ENCODE peak calls at places on chromosomes 5 and 9, in ten cellular contexts. Z is fibroblast of lung; N is upper lobe of right lung; O is vagina; D is transverse colon; X is endodermal cell; W is CD8-positive, alpha-beta T cell; C is psoas muscle; L is GM23248; I is adrenal gland. S is an unnamed sample. For H3K4me1 and H3K27me3, the result is how much of the 10 kb centered on the place peaks cover.

GRCh38 chr5:75667586-75667985 is 49.7 kb downstream of the POC5 start:
- DNase-seq in X (no peak), D (no peak), L (peak), C (no peak), W (no peak), I (no peak), Z (no peak), N (no peak), O (no peak), S (no peak)

GRCh38 chr5:15646351-15646750 is 146.4 kb downstream of the FBXL7 start:
- DNase-seq in L (peak), I (no peak), C (no peak), D (no peak), X (no peak), Z (no peak), N (no peak), O (no peak), W (no peak), S (no peak)

GRCh38 chr5:55603947-55604346 is 69.2 kb upstream of the PLPP1 start:
- DNase-seq in O (no peak), L (peak), Z (peak), X (no peak), C (no peak), D (no peak), W (no peak), I (no peak), N (no peak), S (peak)

GRCh38 chr5:137395011-137395755 is 103.9 kb downstream of the SPOCK1 start:
- DNase-seq in L (peak), X (no peak), D (no peak), C (no peak), O (no peak), N (no peak), W (no peak), I (no peak), Z (peak), S (no peak)

GRCh38 chr5:10701567-10702039 is 59.4 kb downstream of the DAP start:
- DNase-seq in N (no peak), L (peak), W (peak), D (no peak), C (no peak), X (peak), Z (peak), O (no peak), I (peak), S (no peak)

GRCh38 chr5:179268966-179269693 is 76.1 kb downstream of the ADAMTS2 start:
- DNase-seq in I (no peak), D (peak), N (peak), Z (no peak), W (no peak), L (peak), O (peak), X (peak), C (peak), S (peak)

GRCh38 chr5:79189439-79190234 is 46.3 kb upstream of the JMY start:
- DNase-seq in Z (peak), W (no peak), C (no peak), X (no peak), D (no peak), L (peak), N (no peak), I (no peak), O (no peak), S (no peak)

GRCh38 chr5:10982616-10983015 is 221.6 kb upstream of the DAP start:
- DNase-seq in N (no peak), Z (no peak), I (no peak), L (no peak), D (no peak), O (no peak), W (no peak), C (no peak), X (no peak), S (no peak)

GRCh38 chr9:95494416-95495371 is 22.1 kb downstream of the PTCH1 start:
- DNase-seq in X (peak), N (no peak), O (no peak), D (peak), I (peak), L (peak), W (peak), Z (peak), C (no peak), S (no peak)

GRCh38 chr9:137110147-137110910 is 4.2 kb downstream of the DPP7 start:
- DNase-seq in W (no peak), D (no peak), I (no peak), L (no peak), Z (no peak), O (no peak), X (no peak), N (no peak), C (no peak), S (no peak)

GRCh38 chr9:79662553-79662956 is 90.8 kb downstream of the TLE4 start:
- DNase-seq in D (no peak), X (no peak), N (no peak), L (peak), O (no peak), Z (peak), W (no peak), C (no peak), I (no peak), S (no peak)

GRCh38 chr5:83107692-83108410 is 30.5 kb downstream of the XRCC4 start:
- DNase-seq in L (peak), I (no peak), N (no peak), Z (no peak), D (no peak), W (no peak), O (no peak), X (no peak), C (no peak), S (no peak)

GRCh38 chr9:15354713-15355112 is 47.7 kb upstream of the TTC39B start:
- DNase-seq in L (no peak), I (no peak), X (peak), W (no peak), D (no peak), O (no peak), N (no peak), Z (no peak), C (no peak), S (no peak)

GRCh38 chr5:170971-171800 is 20.1 kb upstream of the LRRC14B start:
- DNase-seq in X (no peak), Z (no peak), N (peak), C (peak), W (no peak), O (no peak), L (no peak), I (peak), D (no peak), S (no peak)

GRCh38 chr5:51811883-51812282 is 428.6 kb downstream of the ISL1 start:
- DNase-seq in C (no peak), O (no peak), Z (no peak), N (no peak), X (no peak), I (no peak), L (no peak), D (no peak), W (no peak), S (no peak)

GRCh38 chr9:130042406-130042930 is 521 bp downstream of the FNBP1 start:
- DNase-seq in L (peak), Z (peak), I (peak), D (peak), N (peak), O (no peak), W (peak), X (no peak), C (peak), S (no peak)

GRCh38 chr5:94375801-94376200 is 242.6 kb downstream of the KIAA0825 start:
- DNase-seq in L (peak), O (no peak), Z (peak), D (no peak), N (no peak), W (no peak), X (no peak), C (no peak), I (no peak), S (no peak)

GRCh38 chr9:96398582-96399334 is 15.2 kb upstream of the SLC35D2 start:
- DNase-seq in D (no peak), O (no peak), X (no peak), Z (no peak), L (no peak), I (no peak), W (peak), C (no peak), N (no peak), S (no peak)

GRCh38 chr5:151924564-151925395 is at the start of gene GLRA1:
- DNase-seq in D (peak), W (peak), O (no peak), C (peak), L (peak), X (peak), Z (peak), I (peak), N (peak), S (peak)

GRCh38 chr5:73985145-73985544 is 359.1 kb downstream of the ARHGEF28 start:
- DNase-seq in C (no peak), Z (peak), L (peak), D (no peak), W (no peak), X (no peak), N (no peak), I (no peak), O (no peak), S (no peak)

GRCh38 chr5:7755958-7756357 is 95.0 kb downstream of the CFAP90 start:
- DNase-seq in N (no peak), C (no peak), D (no peak), Z (no peak), X (no peak), I (no peak), W (no peak), L (no peak), O (no peak), S (no peak)

GRCh38 chr5:64207978-64208377 is 42.3 kb downstream of the RNF180 start:
- DNase-seq in Z (peak), C (no peak), D (no peak), O (no peak), X (no peak), L (peak), W (no peak), I (no peak), N (no peak), S (no peak)

DNA sequence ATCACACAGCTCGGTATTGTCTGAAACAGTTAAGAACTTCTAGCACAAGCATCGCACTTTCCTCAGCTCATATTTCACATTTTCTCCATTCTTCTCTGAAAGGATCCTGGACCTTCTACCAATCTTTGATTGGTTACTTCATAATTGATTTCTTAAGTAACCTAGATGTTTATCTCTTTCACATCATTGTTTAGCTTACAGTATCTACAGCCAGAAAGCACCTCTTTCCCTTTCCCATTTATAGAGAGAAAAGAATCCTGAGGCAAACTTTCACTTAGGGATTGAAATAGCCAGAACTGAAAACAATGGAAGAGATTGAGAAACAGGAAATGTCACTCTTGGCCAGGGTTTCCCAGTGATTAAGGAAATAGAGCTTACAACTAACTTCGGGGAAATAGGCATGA is 2.5 kb downstream of the IL33 start:
- DNase-seq in L (peak), C (no peak), O (no peak), W (no peak), X (no peak), I (no peak), D (no peak), Z (peak), N (no peak), S (peak)
- H3K4me1 ChIP-seq in L (under half), C (under half), O (under half), W (under half), X (under half), I (under half), D (under half), Z (under half), N (under half), S (under half)

DNA sequence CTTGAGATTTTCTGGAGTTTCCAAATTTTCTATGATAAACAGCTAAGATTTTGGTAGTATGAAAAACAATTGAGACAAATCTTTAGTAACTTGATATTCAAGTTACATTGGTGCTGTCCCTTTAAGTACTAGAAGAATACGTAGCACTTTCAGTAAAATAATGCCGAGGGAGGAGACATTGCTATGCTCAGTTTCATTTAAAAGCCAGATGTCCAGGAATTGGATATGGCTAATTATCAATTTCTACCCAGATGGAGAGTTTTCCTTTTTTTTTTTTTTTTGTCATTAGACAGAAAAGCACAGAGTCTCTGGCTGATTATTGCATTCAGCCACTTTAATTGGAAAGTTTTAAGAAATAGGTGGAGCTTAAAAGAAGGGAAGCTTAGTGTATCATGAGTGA is 40.4 kb upstream of the APC start:
- DNase-seq in O (no peak), C (no peak), D (no peak), Z (no peak), X (no peak), W (no peak), I (no peak), N (no peak), L (no peak), S (no peak)
- H3K4me3 ChIP-seq in O (no peak), C (no peak), D (no peak), Z (no peak), X (no peak), W (no peak), I (no peak), N (no peak), L (no peak), S (no peak)

DNA sequence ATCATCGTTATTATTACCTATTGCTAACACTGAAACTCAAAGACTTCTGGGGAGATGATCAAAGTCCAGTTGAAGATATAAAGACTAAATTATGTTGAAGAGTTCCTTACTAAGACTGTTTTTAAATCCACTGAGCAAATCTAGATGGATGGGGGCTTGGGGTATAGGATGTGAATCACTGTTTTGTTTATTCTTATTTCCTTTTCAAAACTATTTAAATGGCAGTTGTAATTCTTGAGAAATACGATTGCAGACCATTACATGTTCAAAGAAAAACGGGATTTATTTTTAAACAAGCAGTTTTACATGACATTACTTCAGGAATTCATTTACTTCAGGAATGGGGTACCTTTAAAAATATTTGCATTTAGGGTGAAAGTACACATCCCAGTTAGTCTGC is 4.3 kb downstream of the RASGRF2 start:
- DNase-seq in L (no peak), O (no peak), N (no peak), I (no peak), Z (peak), W (no peak), D (no peak), X (no peak), C (no peak), S (no peak)
- H3K27me3 ChIP-seq in L (under half), O (under half), N (under half), I (under half), Z (under half), W (under half), D (under half), X (under half), C (under half), S (under half)

GRCh38 chr9:131673531-131673930 is 66.3 kb downstream of the RAPGEF1 start:
- DNase-seq in Z (no peak), C (no peak), X (no peak), N (no peak), D (no peak), O (no peak), I (no peak), W (no peak), L (no peak), S (no peak)
- H3K4me1 ChIP-seq in Z (under half), C (half or more), X (under half), N (half or more), D (under half), O (half or more), I (half or more), W (half or more), L (under half), S (under half)

DNA sequence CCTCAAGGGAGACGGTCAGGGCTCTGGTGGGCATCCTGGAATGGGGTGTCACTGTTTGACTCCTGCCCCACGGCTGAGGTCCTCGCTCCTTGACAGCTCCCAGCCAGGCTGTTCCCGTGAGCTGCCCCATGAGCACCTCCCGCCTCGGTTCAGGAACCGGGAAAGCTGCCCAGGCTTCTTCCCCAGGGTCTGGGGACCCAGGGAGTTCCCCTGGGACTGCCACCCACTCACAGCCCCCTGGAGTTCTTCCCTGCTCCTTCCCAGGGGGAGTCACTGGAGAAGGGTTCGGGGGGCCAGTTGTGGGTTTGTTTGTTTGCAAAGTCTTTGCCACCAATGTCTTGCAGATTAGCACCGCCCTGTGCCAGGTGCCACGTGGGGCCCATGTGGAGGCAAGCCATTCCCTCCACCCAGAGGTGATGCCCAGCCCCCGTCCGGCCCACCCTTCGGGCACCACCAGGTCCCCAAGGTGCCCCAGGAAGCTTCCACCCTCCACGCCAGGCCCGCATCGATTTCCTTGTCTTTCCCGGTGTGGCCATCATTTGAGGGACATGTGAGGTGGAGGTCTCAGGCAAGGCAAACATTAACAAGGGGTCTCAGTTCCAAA is 1.3 kb downstream of the PLPP7 start:
- DNase-seq in D (no peak), L (no peak), O (no peak), W (no peak), C (no peak), I (no peak), X (no peak), N (no peak), Z (no peak), S (no peak)
- H3K4me3 ChIP-seq in D (peak), L (no peak), O (peak), W (no peak), C (peak), I (no peak), X (no peak), N (peak), Z (peak), S (peak)

DNA sequence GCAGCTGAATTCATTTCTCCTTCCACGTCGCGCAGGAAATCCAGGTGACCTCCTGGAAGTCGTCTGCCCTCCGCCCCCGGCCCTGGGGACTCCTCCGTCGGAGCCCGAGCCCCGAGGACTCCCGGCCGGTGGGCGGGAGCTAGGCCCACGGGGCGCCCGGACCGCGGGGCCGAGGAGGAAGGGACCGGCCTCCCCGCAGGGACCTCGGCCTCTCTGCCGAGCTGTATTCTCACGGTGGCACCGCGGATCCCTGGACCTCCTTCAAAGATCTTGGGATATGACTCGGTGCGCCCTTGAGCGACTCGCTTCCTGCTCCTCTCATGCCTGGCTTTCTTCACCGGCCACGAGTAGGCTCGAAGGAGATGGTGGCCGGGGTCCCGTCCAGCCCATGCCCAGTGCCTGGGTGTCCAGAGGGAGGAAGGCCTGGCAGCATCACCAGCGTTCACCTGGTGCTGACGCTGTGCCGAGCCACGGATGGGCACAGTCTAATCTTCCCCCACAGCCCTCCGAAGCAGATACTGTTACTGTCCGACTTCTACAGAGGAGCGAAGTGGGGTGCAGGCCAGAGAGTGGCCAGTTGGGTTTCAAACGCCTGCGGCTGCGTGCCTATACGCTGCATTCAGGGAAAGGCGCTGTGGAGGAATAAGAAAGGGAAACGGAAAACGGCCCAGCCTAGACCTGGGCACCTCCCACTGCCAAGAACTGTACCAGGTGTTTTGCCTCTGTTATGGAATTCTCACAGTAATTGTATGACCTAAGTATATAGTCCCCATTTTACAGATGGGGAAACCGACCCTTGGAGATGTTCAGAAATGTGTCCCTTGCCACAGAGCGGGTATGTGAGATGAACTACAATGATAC is 47.3 kb downstream of the PAX5 start:
- DNase-seq in N (peak), Z (no peak), D (no peak), I (no peak), C (no peak), O (no peak), X (peak), L (peak), W (no peak), S (no peak)
- H3K27me3 ChIP-seq in N (half or more), Z (under half), D (half or more), I (half or more), C (under half), O (under half), X (half or more), L (half or more), W (under half), S (under half)

DNA sequence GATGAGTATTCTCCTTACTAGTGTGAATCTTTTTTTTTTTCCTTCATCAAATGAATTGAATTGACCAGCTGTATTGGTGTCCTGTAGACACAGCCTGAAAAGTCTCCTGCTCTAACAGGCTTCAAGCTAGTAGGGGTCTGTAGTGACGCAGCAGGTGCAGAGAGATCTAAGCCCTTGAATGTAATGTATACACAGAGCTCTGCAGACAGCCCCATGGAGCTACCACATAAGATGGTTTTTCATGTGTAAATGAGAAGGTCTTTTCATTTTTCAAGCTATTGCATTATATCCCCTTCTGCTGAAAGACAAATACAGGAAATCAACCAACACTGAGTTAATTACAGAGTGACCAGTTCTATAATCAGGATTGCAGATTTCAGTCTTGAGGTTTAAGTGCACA is 43.1 kb downstream of the IZUMO3 start:
- DNase-seq in O (no peak), W (no peak), L (no peak), N (no peak), C (no peak), X (no peak), I (no peak), D (no peak), Z (no peak), S (no peak)
- H3K4me1 ChIP-seq in O (under half), W (under half), L (under half), N (under half), C (under half), X (under half), I (under half), D (under half), Z (under half), S (under half)

DNA sequence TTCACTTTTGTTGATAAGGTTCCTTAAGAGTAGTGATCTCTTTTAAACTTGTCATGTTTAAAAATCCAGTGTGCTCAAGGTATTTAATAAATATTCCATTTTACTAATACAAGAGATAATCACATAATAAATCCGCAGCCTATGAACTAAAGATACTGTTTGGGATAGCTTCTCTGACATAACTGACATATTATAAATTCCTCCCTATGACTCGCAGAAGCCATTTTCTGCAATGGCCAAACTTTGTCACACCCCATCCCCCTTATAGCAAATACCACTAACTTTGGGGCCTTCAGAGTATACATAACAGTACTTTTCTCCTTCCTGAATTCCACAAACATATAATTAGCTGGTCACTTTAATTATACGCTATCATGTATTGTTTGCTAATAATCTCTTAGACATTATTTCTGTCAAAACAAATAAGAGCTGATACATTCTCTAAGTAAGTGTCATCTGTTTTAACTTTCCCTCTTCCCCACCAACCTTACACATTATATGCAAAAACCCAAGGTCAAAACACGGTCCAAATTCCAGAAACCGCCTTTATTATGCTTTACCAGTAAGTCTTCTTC is 1.1 kb downstream of the TMEM267 start:
- DNase-seq in W (no peak), X (no peak), L (peak), O (no peak), D (no peak), C (no peak), N (no peak), I (no peak), Z (peak), S (no peak)
- H3K4me3 ChIP-seq in W (peak), X (peak), L (peak), O (peak), D (peak), C (peak), N (peak), I (no peak), Z (peak), S (peak)